ENCODE peak calls at places on chromosomes 7 and 10, in seven cellular contexts. Y is lower leg skin, M is prostate gland, D is HCT116, A is transverse colon, N is H1, F is esophagus squamous epithelium. H is an unnamed sample.

GRCh38 chr7:139775829-139776266 is 1.9 kb downstream of the HIPK2 start:
- DNase-seq in D (peak; percentile 73), A (peak; percentile 75), Y (peak; percentile 88), M (peak; percentile 77), F (no peak), N (peak; percentile 55), H (peak; percentile 73)

GRCh38 chr10:62352356-62352963 is 21.7 kb upstream of the ZNF365 start:
- DNase-seq in M (no peak), Y (no peak), A (no peak), D (no peak), N (no peak), F (no peak), H (no peak)

GRCh38 chr7:7553386-7553785 is 13.3 kb upstream of the MIOS start:
- DNase-seq in F (no peak), Y (no peak), N (no peak), M (no peak), D (no peak), A (no peak), H (no peak)

GRCh38 chr7:5282464-5283316 is at the start of gene SLC29A4:
- DNase-seq in M (peak; percentile 21), Y (no peak), F (no peak), D (peak; percentile 13), A (peak; percentile 52), N (no peak), H (peak; percentile 30)

GRCh38 chr10:21528452-21529235 is 3.2 kb upstream of the SKIDA1 start:
- DNase-seq in N (no peak), M (no peak), A (no peak), Y (no peak), D (no peak), F (no peak), H (peak; percentile 33)

GRCh38 chr10:21372651-21373410 is 152.7 kb downstream of the SKIDA1 start:
- DNase-seq in F (no peak), A (peak; percentile 58), D (peak; percentile 59), Y (peak; percentile 88), M (peak; percentile 39), N (no peak), H (peak; percentile 57)

GRCh38 chr7:101970047-101970585 is 152.7 kb downstream of the CUX1 start:
- DNase-seq in A (no peak), Y (no peak), M (no peak), F (no peak), D (no peak), N (no peak), H (no peak)

GRCh38 chr10:130728531-130729215 is 582.8 kb downstream of the TCERG1L start:
- DNase-seq in A (no peak), Y (no peak), D (no peak), M (no peak), N (no peak), F (no peak), H (no peak)

GRCh38 chr10:85458274-85458673 is 908.3 kb downstream of the GRID1 start:
- DNase-seq in F (no peak), A (no peak), D (no peak), N (no peak), Y (no peak), M (no peak), H (no peak)

GRCh38 chr7:74027683-74028320 is at the start of gene ELN:
- DNase-seq in D (no peak), M (peak; percentile 46), A (peak; percentile 63), Y (peak; percentile 96), N (no peak), F (no peak), H (no peak)

GRCh38 chr10:125742465-125742864 is 23.0 kb downstream of the EDRF1 start:
- DNase-seq in M (no peak), Y (no peak), A (no peak), D (no peak), N (no peak), F (no peak), H (peak; percentile 14)

GRCh38 chr10:77715081-77715480 is 77.5 kb upstream of the KCNMA1 start:
- DNase-seq in D (peak; percentile 8), A (no peak), N (no peak), F (no peak), M (no peak), Y (no peak), H (peak; percentile 12)

GRCh38 chr10:52755297-52756062 is 17.1 kb downstream of the MBL2 start:
- DNase-seq in D (no peak), A (peak; percentile 7), F (no peak), Y (no peak), N (no peak), M (no peak), H (peak; percentile 11)

GRCh38 chr10:79007037-79007842 is 61.5 kb upstream of the ZMIZ1 start:
- DNase-seq in N (no peak), Y (peak; percentile 90), D (no peak), F (no peak), M (no peak), A (no peak), H (no peak)

GRCh38 chr7:55903985-55904759 is 16.9 kb downstream of the ZNF713 start:
- DNase-seq in D (no peak), N (no peak), M (no peak), F (no peak), Y (no peak), A (no peak), H (no peak)

GRCh38 chr7:510061-510481 is 9.6 kb downstream of the PDGFA start:
- DNase-seq in A (no peak), D (no peak), Y (no peak), M (no peak), N (no peak), F (no peak), H (no peak)

GRCh38 chr10:69730251-69731156 is 71.2 kb upstream of the COL13A1 start:
- DNase-seq in F (no peak), D (no peak), N (no peak), M (no peak), Y (no peak), A (no peak), H (no peak)

GRCh38 chr7:13111230-13111629 is 423.8 kb downstream of the ARL4A start:
- DNase-seq in A (no peak), D (peak; percentile 16), N (no peak), F (no peak), Y (no peak), M (no peak), H (no peak)

GRCh38 chr10:128536259-128536658 is 410.0 kb upstream of the MKI67 start:
- DNase-seq in N (no peak), A (no peak), Y (peak; percentile 13), F (no peak), M (no peak), D (no peak), H (no peak)

GRCh38 chr10:124648738-124649137 is 95.4 kb downstream of the FAM53B start:
- DNase-seq in F (peak; percentile 30), A (peak; percentile 64), Y (no peak), D (no peak), N (no peak), M (no peak), H (peak; percentile 92)

GRCh38 chr10:42990721-42991441 is 86.0 kb upstream of the RET start:
- DNase-seq in M (no peak), F (no peak), N (no peak), Y (peak; percentile 66), A (no peak), D (no peak), H (no peak)

GRCh38 chr7:103795112-103795511 is 194.3 kb downstream of the RELN start:
- DNase-seq in D (no peak), M (no peak), A (no peak), F (no peak), N (no peak), Y (no peak), H (no peak)

GRCh38 chr10:49488056-49488455 is 50.9 kb downstream of the ERCC6 start:
- DNase-seq in A (no peak), N (no peak), F (no peak), D (no peak), Y (no peak), M (no peak), H (no peak)

GRCh38 chr7:39073432-39073831 is 95.7 kb downstream of the POU6F2 start:
- DNase-seq in A (no peak), D (no peak), M (peak; percentile 10), N (no peak), Y (no peak), F (no peak), H (no peak)

DNA sequence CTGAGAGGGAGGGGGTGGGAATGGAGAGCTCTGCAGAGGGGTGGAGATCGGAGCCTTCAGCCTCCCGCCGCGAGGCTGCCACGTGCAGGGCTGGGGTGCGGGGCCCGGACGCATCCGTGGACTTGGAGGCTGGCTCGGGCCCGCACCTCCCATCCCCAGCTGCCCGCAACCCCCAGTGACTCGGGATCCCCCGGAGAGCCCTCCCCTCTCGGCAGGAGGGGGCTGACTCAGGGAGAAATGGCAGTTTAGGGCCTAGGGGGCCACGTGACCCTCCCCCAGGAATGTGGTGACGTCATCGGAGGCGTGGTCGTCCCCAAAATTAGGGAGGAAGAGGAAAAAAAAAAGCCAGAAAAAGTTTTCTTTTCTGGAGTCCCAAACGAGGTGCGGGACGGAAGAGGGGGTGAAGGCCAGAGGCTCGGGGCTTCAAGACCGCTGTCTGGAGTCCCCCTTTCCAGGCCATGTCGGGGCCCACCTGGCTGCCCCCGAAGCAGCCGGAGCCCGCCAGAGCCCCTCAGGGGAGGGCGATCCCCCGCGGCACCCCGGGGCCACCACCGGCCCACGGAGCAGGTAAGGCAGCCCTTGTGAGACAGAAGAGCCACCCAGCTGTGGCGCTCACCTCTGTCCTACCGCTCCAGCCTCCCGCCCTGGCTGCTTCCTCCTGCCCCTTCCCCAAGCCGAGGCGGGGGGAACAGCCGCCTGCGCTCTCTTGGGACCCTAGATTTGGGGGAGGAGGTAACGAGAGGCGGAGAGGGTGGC is at the start of gene TRIP6:
- DNase-seq in A (peak; percentile 87), D (peak; percentile 68), N (peak; percentile 97), M (peak; percentile 81), F (no peak), Y (peak; percentile 98), H (peak; percentile 75)
- TF ChIP-seq POLR2A in A (no peak), D (peak; percentile 18), N (peak; percentile 73), M (peak; percentile 64), F (peak; percentile 50), Y (no peak), H (peak; percentile 56)

GRCh38 chr10:100009793-100010676 is at the start of gene DNMBP:
- DNase-seq in Y (peak; percentile 95), F (peak; percentile 25), A (peak; percentile 86), N (peak; percentile 92), M (peak; percentile 70), D (peak; percentile 63), H (peak; percentile 92)
- TF ChIP-seq POLR2A in Y (no peak), F (peak; percentile 67), A (no peak), N (no peak), M (no peak), D (no peak), H (no peak)

GRCh38 chr10:120854388-120854787 is 3.2 kb downstream of the WDR11 start:
- DNase-seq in N (no peak), A (no peak), Y (no peak), F (no peak), D (no peak), M (no peak), H (no peak)

GRCh38 chr10:120850911-120851865 is at the start of gene WDR11:
- DNase-seq in Y (peak; percentile 97), F (peak; percentile 42), M (peak; percentile 79), A (peak; percentile 89), D (peak; percentile 93), N (peak; percentile 87), H (peak; percentile 88)
- TF ChIP-seq POLR2A in Y (no peak), F (peak; percentile 70), M (peak; percentile 32), A (peak; percentile 87), D (peak; percentile 93), N (peak; percentile 96), H (peak; percentile 92)

GRCh38 chr7:16697507-16698199 is 51.7 kb downstream of the BZW2 start:
- DNase-seq in D (no peak), Y (no peak), F (no peak), M (no peak), A (no peak), N (no peak), H (no peak)

GRCh38 chr7:16698200-16698910 is 52.4 kb downstream of the BZW2 start:
- DNase-seq in D (no peak), A (no peak), Y (no peak), N (no peak), F (no peak), M (no peak), H (no peak)

GRCh38 chr7:16702433-16702832 is 51.1 kb upstream of the TSPAN13 start:
- DNase-seq in M (no peak), N (no peak), A (no peak), D (no peak), Y (no peak), F (no peak), H (peak; percentile 13)
- TF ChIP-seq POLR2A in M (no peak), N (no peak), A (no peak), D (no peak), Y (no peak), F (no peak), H (no peak)

H was measured in erythroblast.